ENCODE peak calls at places on chromosomes 11 and 22, in six cellular contexts. One of them, this sample, is unnamed. For H3K36me3, the result is how much of the 10 kb centered on the place peaks cover.

GRCh38 chr22:41966607-41967240 is 2.5 kb upstream of the SEPTIN3 start:
- DNase-seq in psoas muscle: no peak
- DNase-seq in lower lobe of right lung: no peak
- DNase-seq in stomach: peak
- DNase-seq in cardiac muscle cell: peak
- DNase-seq in GM23338: peak
- DNase-seq in this sample: peak

GRCh38 chr11:134756811-134757540 is 344.9 kb upstream of the B3GAT1 start:
- DNase-seq in psoas muscle: no peak
- DNase-seq in lower lobe of right lung: no peak
- DNase-seq in stomach: no peak
- DNase-seq in cardiac muscle cell: no peak
- DNase-seq in GM23338: no peak
- DNase-seq in this sample: no peak

GRCh38 chr11:108135845-108136599 is 14.7 kb downstream of the ACAT1 start:
- DNase-seq in psoas muscle: no peak
- DNase-seq in lower lobe of right lung: no peak
- DNase-seq in stomach: no peak
- DNase-seq in cardiac muscle cell: no peak
- DNase-seq in GM23338: no peak
- DNase-seq in this sample: no peak

GRCh38 chr22:40276877-40277823 is 69.2 kb upstream of the ADSL start:
- DNase-seq in psoas muscle: peak
- DNase-seq in lower lobe of right lung: no peak
- DNase-seq in stomach: no peak
- DNase-seq in cardiac muscle cell: no peak
- DNase-seq in GM23338: no peak
- DNase-seq in this sample: no peak

GRCh38 chr22:50691521-50691920 is 18.9 kb downstream of the SHANK3 start:
- DNase-seq in psoas muscle: no peak
- DNase-seq in lower lobe of right lung: no peak
- DNase-seq in stomach: no peak
- DNase-seq in cardiac muscle cell: peak
- DNase-seq in GM23338: peak
- DNase-seq in this sample: peak

GRCh38 chr11:131748146-131749050 is 378.0 kb downstream of the NTM start:
- DNase-seq in psoas muscle: peak
- DNase-seq in lower lobe of right lung: no peak
- DNase-seq in stomach: peak
- DNase-seq in cardiac muscle cell: peak
- DNase-seq in GM23338: peak
- DNase-seq in this sample: peak

GRCh38 chr11:24760681-24761080 is 263.8 kb downstream of the LUZP2 start:
- DNase-seq in psoas muscle: no peak
- DNase-seq in lower lobe of right lung: no peak
- DNase-seq in stomach: no peak
- DNase-seq in cardiac muscle cell: no peak
- DNase-seq in GM23338: no peak
- DNase-seq in this sample: no peak

GRCh38 chr22:45127866-45128265 is 35.9 kb upstream of the NUP50 start:
- DNase-seq in psoas muscle: no peak
- DNase-seq in lower lobe of right lung: no peak
- DNase-seq in stomach: no peak
- DNase-seq in cardiac muscle cell: no peak
- DNase-seq in GM23338: no peak
- DNase-seq in this sample: no peak

GRCh38 chr11:65744699-65745042 is 24.1 kb upstream of the RNASEH2C start:
- DNase-seq in psoas muscle: no peak
- DNase-seq in lower lobe of right lung: no peak
- DNase-seq in stomach: no peak
- DNase-seq in cardiac muscle cell: no peak
- DNase-seq in GM23338: no peak
- DNase-seq in this sample: no peak

GRCh38 chr11:67548555-67549110 is 25.4 kb upstream of the CABP2 start:
- DNase-seq in psoas muscle: no peak
- DNase-seq in lower lobe of right lung: no peak
- DNase-seq in stomach: peak
- DNase-seq in cardiac muscle cell: no peak
- DNase-seq in GM23338: no peak
- DNase-seq in this sample: no peak

GRCh38 chr11:126007263-126007662 is 55.4 kb downstream of the CDON start:
- DNase-seq in psoas muscle: no peak
- DNase-seq in lower lobe of right lung: no peak
- DNase-seq in stomach: no peak
- DNase-seq in cardiac muscle cell: no peak
- DNase-seq in GM23338: no peak
- DNase-seq in this sample: no peak

GRCh38 chr11:72232260-72233055 is 7.9 kb downstream of the INPPL1 start:
- DNase-seq in psoas muscle: no peak
- DNase-seq in lower lobe of right lung: no peak
- DNase-seq in stomach: no peak
- DNase-seq in cardiac muscle cell: no peak
- DNase-seq in GM23338: no peak
- DNase-seq in this sample: no peak

GRCh38 chr22:49233507-49234100 is 594.1 kb downstream of the BRD1 start:
- DNase-seq in psoas muscle: no peak
- DNase-seq in lower lobe of right lung: no peak
- DNase-seq in stomach: no peak
- DNase-seq in cardiac muscle cell: no peak
- DNase-seq in GM23338: no peak
- DNase-seq in this sample: no peak

GRCh38 chr22:49232319-49233067 is 595.2 kb downstream of the BRD1 start:
- DNase-seq in psoas muscle: no peak
- DNase-seq in lower lobe of right lung: no peak
- DNase-seq in stomach: no peak
- DNase-seq in cardiac muscle cell: no peak
- DNase-seq in GM23338: no peak
- DNase-seq in this sample: no peak

GRCh38 chr22:49235463-49236300 is 592.0 kb downstream of the BRD1 start:
- DNase-seq in psoas muscle: no peak
- DNase-seq in lower lobe of right lung: no peak
- DNase-seq in stomach: no peak
- DNase-seq in cardiac muscle cell: no peak
- DNase-seq in GM23338: no peak
- DNase-seq in this sample: peak

GRCh38 chr22:49236541-49237075 is 591.1 kb downstream of the BRD1 start:
- DNase-seq in psoas muscle: no peak
- DNase-seq in lower lobe of right lung: no peak
- DNase-seq in stomach: no peak
- DNase-seq in cardiac muscle cell: no peak
- DNase-seq in GM23338: no peak
- DNase-seq in this sample: no peak

GRCh38 chr22:49234459-49234858 is 593.2 kb downstream of the BRD1 start:
- DNase-seq in psoas muscle: no peak
- DNase-seq in lower lobe of right lung: no peak
- DNase-seq in stomach: no peak
- DNase-seq in cardiac muscle cell: no peak
- DNase-seq in GM23338: no peak
- DNase-seq in this sample: no peak
- H3K36me3 ChIP-seq in psoas muscle: under half
- H3K36me3 ChIP-seq in lower lobe of right lung: under half
- H3K36me3 ChIP-seq in stomach: under half
- H3K36me3 ChIP-seq in cardiac muscle cell: under half
- H3K36me3 ChIP-seq in GM23338: under half
- H3K36me3 ChIP-seq in this sample: under half

DNA sequence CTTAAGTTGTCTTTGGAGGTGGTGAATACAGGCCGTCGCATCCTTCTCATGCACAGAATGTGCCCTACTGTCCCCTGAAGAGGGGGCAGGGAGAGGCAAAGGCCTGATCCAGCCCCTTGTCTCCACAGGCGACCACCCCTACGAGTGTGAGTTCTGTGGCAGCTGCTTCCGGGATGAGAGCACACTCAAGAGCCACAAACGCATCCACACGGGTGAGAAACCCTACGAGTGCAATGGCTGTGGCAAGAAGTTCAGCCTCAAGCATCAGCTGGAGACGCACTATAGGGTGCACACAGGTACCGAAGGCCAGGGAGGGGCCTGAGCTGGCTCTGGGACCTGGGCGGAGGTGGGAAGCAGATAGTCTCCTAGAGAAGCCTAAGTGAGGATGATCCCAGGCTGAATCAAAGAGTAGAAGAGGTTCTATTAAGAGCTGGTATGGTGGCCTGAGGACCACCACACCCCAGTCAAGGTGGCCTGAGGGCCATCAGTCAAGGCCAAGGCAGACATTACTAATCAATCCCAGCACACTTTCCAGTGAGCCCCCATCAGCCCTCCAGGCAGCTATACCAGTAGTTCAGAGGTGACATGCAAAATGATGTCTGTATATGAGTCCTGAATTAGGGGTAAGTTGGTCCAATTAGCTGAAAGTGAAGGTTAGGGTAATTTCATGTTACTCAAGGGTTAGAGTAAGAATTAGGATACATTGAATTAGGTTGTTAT is 49.0 kb upstream of the NNMT start:
- DNase-seq in psoas muscle: no peak
- DNase-seq in lower lobe of right lung: no peak
- DNase-seq in stomach: no peak
- DNase-seq in cardiac muscle cell: no peak
- DNase-seq in GM23338: no peak
- DNase-seq in this sample: no peak
- H3K36me3 ChIP-seq in psoas muscle: under half
- H3K36me3 ChIP-seq in lower lobe of right lung: half or more
- H3K36me3 ChIP-seq in stomach: half or more
- H3K36me3 ChIP-seq in cardiac muscle cell: under half
- H3K36me3 ChIP-seq in GM23338: under half
- H3K36me3 ChIP-seq in this sample: under half

GRCh38 chr22:29109853-29110252 is 37.0 kb downstream of the KREMEN1 start:
- DNase-seq in psoas muscle: no peak
- DNase-seq in lower lobe of right lung: no peak
- DNase-seq in stomach: no peak
- DNase-seq in cardiac muscle cell: no peak
- DNase-seq in GM23338: no peak
- DNase-seq in this sample: no peak
- H3K36me3 ChIP-seq in psoas muscle: under half
- H3K36me3 ChIP-seq in lower lobe of right lung: under half
- H3K36me3 ChIP-seq in stomach: under half
- H3K36me3 ChIP-seq in cardiac muscle cell: under half
- H3K36me3 ChIP-seq in GM23338: under half
- H3K36me3 ChIP-seq in this sample: under half

GRCh38 chr11:78216021-78216420 is 27.3 kb downstream of the USP35 start:
- DNase-seq in psoas muscle: no peak
- DNase-seq in lower lobe of right lung: no peak
- DNase-seq in stomach: no peak
- DNase-seq in cardiac muscle cell: no peak
- DNase-seq in GM23338: no peak
- DNase-seq in this sample: no peak
- H3K36me3 ChIP-seq in psoas muscle: under half
- H3K36me3 ChIP-seq in lower lobe of right lung: half or more
- H3K36me3 ChIP-seq in stomach: under half
- H3K36me3 ChIP-seq in cardiac muscle cell: under half
- H3K36me3 ChIP-seq in GM23338: under half
- H3K36me3 ChIP-seq in this sample: under half

GRCh38 chr11:62791501-62792192 is at the start of gene TMEM223:
- DNase-seq in psoas muscle: peak
- DNase-seq in lower lobe of right lung: peak
- DNase-seq in stomach: peak
- DNase-seq in cardiac muscle cell: peak
- DNase-seq in GM23338: peak
- DNase-seq in this sample: peak
- H3K36me3 ChIP-seq in psoas muscle: under half
- H3K36me3 ChIP-seq in lower lobe of right lung: half or more
- H3K36me3 ChIP-seq in stomach: under half
- H3K36me3 ChIP-seq in cardiac muscle cell: under half
- H3K36me3 ChIP-seq in GM23338: under half
- H3K36me3 ChIP-seq in this sample: under half